ENCODE peak calls at places on chromosomes 5 and 9, in five cellular contexts. R is HCT116, W is HepG2, M is H1, A is SK-N-SH. X is an unnamed sample. For H3K4me1, the result is how much of the 10 kb centered on the place peaks cover.

GRCh38 chr5:96256795-96257470 is 176.1 kb downstream of the PCSK1 start:
- DNase-seq in R (peak), M (no peak), W (no peak), A (peak), X (no peak)

GRCh38 chr9:4929917-4930316 is 55.2 kb upstream of the JAK2 start:
- DNase-seq in M (no peak), W (peak), R (no peak), A (no peak), X (no peak)

GRCh38 chr5:81896764-81897163 is 75.1 kb upstream of the ATG10 start:
- DNase-seq in R (no peak), W (no peak), A (no peak), M (no peak), X (no peak)

GRCh38 chr9:137618105-137619067 is at the start of gene EHMT1:
- DNase-seq in A (peak), R (peak), M (peak), W (peak), X (peak)

GRCh38 chr9:28782630-28783029 is 1209.3 kb upstream of the C9orf72 start:
- DNase-seq in W (peak), M (no peak), A (no peak), R (no peak), X (no peak)

GRCh38 chr9:117156150-117156688 is 258.6 kb downstream of the ASTN2 start:
- DNase-seq in M (no peak), R (no peak), W (no peak), A (no peak), X (no peak)

GRCh38 chr9:89422151-89422918 is 75.6 kb downstream of the SEMA4D start:
- DNase-seq in A (no peak), M (no peak), R (no peak), W (no peak), X (no peak)

GRCh38 chr5:32254987-32255900 is 57.5 kb downstream of the MTMR12 start:
- DNase-seq in M (no peak), W (no peak), R (no peak), A (no peak), X (no peak)

GRCh38 chr5:176996780-176997179 is 9.8 kb downstream of the UIMC1 start:
- DNase-seq in W (no peak), R (no peak), A (no peak), M (no peak), X (no peak)

GRCh38 chr5:1545798-1546355 is 22.1 kb upstream of the LPCAT1 start:
- DNase-seq in R (no peak), A (no peak), M (no peak), W (no peak), X (no peak)

GRCh38 chr9:89223398-89223977 is 44.9 kb upstream of the SHC3 start:
- DNase-seq in M (no peak), R (no peak), A (no peak), W (no peak), X (no peak)

GRCh38 chr5:40405230-40405629 is 274.5 kb upstream of the PTGER4 start:
- DNase-seq in M (no peak), A (no peak), R (no peak), W (no peak), X (no peak)

GRCh38 chr9:23821400-23822181 is 4.4 kb downstream of the ELAVL2 start:
- DNase-seq in R (no peak), M (no peak), W (no peak), A (peak), X (no peak)

GRCh38 chr9:4741365-4742031 is 496 bp upstream of the AK3 start:
- DNase-seq in R (no peak), M (no peak), W (peak), A (no peak), X (no peak)

GRCh38 chr9:113611461-113612215 is 148.1 kb downstream of the RGS3 start:
- DNase-seq in M (no peak), W (no peak), A (no peak), R (no peak), X (no peak)

GRCh38 chr9:75087279-75087823 is 604 bp downstream of the NMRK1 start:
- DNase-seq in M (no peak), W (peak), R (no peak), A (no peak), X (no peak)

GRCh38 chr5:16412556-16412955 is 53.0 kb downstream of the ZNF622 start:
- DNase-seq in A (no peak), R (no peak), W (no peak), M (no peak), X (no peak)

GRCh38 chr5:16741007-16741406 is 124.2 kb upstream of the RETREG1 start:
- DNase-seq in M (no peak), R (no peak), A (peak), W (peak), X (no peak)

GRCh38 chr5:52491071-52491828 is 296.5 kb upstream of the ITGA1 start:
- DNase-seq in R (no peak), W (no peak), A (no peak), M (no peak), X (no peak)

GRCh38 chr9:935348-935965 is 41.0 kb upstream of the DMRT3 start:
- DNase-seq in A (peak), M (no peak), W (no peak), R (no peak), X (no peak)

GRCh38 chr9:128805661-128806060 is 12.6 kb upstream of the ENDOG start:
- DNase-seq in R (no peak), W (no peak), M (no peak), A (no peak), X (no peak)

GRCh38 chr9:89755835-89756234 is 151.0 kb downstream of the GADD45G start:
- DNase-seq in M (no peak), A (no peak), W (no peak), R (no peak), X (no peak)

GRCh38 chr5:74919487-74919886 is 53.3 kb upstream of the FAM169A start:
- DNase-seq in M (no peak), A (peak), R (peak), W (peak), X (peak)

GRCh38 chr9:127803507-127804352 is 1.0 kb downstream of the FPGS start:
- DNase-seq in A (peak), M (no peak), R (no peak), W (no peak), X (no peak)

DNA sequence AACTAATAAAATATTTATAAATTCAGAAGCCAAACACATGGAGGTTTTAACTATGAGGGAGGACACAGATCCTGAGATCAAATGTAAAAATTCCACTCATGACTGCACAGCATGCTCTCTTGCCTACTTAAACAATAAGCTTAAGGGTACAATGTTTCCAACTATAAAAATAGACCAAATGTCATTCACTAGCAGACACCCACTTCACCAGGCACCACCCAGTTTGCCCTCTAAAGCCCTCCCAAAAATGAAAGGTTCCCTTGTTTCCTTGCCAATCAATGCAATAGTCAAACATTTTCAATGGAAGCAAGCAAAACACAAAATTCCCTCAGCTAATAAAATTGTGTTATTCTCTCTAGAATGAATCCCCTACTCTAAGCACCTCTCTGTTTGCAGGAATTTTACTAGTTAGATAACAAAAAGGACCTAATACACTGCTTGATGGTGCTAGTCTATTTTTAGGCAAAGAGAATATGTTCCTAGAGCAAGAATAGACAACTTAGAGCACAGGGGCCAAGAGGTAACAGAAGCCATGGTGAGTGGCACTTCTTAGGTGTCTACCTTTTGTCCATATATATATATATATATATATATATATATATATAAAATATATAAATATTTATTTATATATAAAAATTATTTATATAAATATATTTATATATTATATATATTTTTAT is 135.3 kb downstream of the HOMER1 start:
- DNase-seq in R (no peak), A (no peak), W (no peak), M (no peak), X (no peak)
- TF ChIP-seq YY1 in R (no peak), A (no peak), W (no peak), M (no peak), X (no peak)

GRCh38 chr5:139641116-139642080 is 6.8 kb upstream of the CXXC5 start:
- DNase-seq in A (peak), R (no peak), W (no peak), M (no peak), X (no peak)

GRCh38 chr5:139639619-139640431 is 8.3 kb upstream of the CXXC5 start:
- DNase-seq in A (peak), R (no peak), W (no peak), M (no peak), X (no peak)

GRCh38 chr5:139642213-139642612 is 5.9 kb upstream of the CXXC5 start:
- DNase-seq in R (no peak), M (no peak), A (peak), W (no peak), X (no peak)

GRCh38 chr5:139638736-139639618 is 9.2 kb upstream of the CXXC5 start:
- DNase-seq in R (no peak), W (no peak), M (no peak), A (peak), X (no peak)

DNA sequence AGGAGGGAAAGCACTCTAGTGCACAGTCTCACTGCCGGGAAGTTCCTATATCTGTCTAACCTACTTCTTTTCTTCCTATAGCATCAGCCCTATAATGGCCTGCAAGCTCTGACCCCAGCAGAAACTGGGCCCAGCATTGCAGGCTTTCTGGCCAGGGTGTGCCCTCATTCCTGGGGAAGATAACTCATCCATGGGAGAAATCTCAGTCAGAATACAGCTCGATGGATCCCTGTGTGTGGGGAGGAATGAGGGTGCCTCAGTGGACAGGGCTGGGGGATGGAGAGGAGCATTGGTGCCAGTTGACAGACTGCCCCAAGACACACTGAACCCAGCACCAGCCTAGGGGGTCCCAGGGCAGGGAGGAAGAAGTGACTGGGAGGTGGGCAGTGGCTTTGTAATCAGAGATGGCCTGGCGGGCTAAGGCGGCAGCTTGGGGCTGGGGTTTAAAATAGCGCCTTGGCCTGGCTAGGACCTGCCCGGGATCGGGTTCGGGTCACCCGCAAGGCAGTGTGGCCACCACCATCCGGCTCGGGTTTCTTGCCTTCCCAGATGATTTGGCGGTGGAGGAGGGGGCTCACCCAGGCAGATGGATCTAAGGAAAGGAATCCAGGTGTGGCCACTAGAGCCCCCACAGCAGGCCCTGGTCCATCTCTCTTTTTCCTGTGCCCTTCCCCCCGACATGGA is 7.6 kb upstream of the CXXC5 start:
- DNase-seq in M (no peak), A (peak), R (no peak), W (no peak), X (no peak)
- H3K4me1 ChIP-seq in M (half or more), A (under half), R (half or more), W (half or more), X (under half)

GRCh38 chr5:150057996-150058395 is 28.4 kb downstream of the CSF1R start:
- DNase-seq in W (no peak), R (no peak), A (peak), M (no peak), X (peak)

GRCh38 chr5:150058480-150059126 is 27.8 kb downstream of the CSF1R start:
- DNase-seq in R (no peak), W (no peak), A (peak), M (no peak), X (no peak)

GRCh38 chr5:150061538-150061995 is 24.8 kb downstream of the CSF1R start:
- DNase-seq in M (no peak), A (no peak), W (no peak), R (no peak), X (no peak)

GRCh38 chr5:150060471-150060870 is 25.9 kb downstream of the CSF1R start:
- DNase-seq in A (no peak), R (no peak), W (no peak), M (no peak), X (no peak)

GRCh38 chr5:150059623-150060022 is 26.7 kb downstream of the CSF1R start:
- DNase-seq in W (no peak), A (no peak), M (no peak), R (no peak), X (no peak)
- TF ChIP-seq YY1 in W (no peak), A (no peak), M (no peak), R (no peak), X (no peak)

GRCh38 chr9:129962889-129963703 is 79.9 kb downstream of the FNBP1 start:
- DNase-seq in R (no peak), A (no peak), M (no peak), W (no peak), X (peak)
- H3K4me1 ChIP-seq in R (under half), A (under half), M (under half), W (under half), X (under half)

GRCh38 chr9:134325813-134326753 is at the start of gene RXRA:
- DNase-seq in R (no peak), A (peak), W (peak), M (no peak), X (peak)

GRCh38 chr9:134323741-134324358 is 2.4 kb upstream of the RXRA start:
- DNase-seq in M (no peak), A (no peak), W (peak), R (peak), X (no peak)

GRCh38 chr9:134324359-134325095 is 1.7 kb upstream of the RXRA start:
- DNase-seq in W (no peak), R (no peak), A (no peak), M (no peak), X (no peak)

GRCh38 chr9:134326754-134327526 is 685 bp downstream of the RXRA start:
- DNase-seq in M (no peak), A (peak), R (no peak), W (no peak), X (no peak)

DNA sequence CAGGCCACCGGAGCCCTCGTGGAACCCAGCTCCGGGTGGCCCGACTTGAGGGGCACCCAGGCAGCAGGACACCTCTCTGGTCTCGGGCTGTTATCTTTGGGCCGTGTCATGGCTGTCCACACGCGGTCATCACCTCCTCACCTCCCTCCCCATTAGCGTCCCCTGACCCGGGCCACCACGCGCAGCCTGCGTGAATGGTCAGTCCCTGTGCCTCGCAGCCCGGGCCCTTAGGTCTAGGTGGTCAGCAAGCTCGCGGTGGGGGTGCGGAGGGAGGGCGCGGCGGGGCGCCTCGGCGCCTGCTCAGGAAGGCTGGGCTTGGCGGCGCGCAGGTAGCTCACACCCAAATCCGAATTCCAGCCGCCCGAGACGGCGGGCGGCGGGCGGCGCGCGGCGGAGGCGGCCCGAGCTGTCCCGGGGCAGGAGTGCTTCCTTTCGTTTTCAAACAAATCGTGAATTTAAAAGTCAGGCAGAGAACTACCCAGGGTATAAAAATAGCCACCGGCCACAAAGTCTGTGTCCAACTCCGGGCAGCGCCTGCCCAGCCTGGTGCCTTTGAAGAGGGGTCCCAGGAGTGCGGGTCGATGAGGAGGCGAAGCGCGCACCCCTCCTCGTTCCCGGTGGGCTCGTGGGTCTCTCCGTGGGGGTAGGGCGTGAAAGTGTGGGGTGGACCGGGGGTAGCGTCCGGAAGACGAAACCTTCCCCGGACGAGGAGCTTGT is 1.0 kb upstream of the RXRA start:
- DNase-seq in M (no peak), A (no peak), W (no peak), R (no peak), X (no peak)
- TF ChIP-seq YY1 in M (no peak), A (no peak), W (no peak), R (no peak), X (no peak)

GRCh38 chr9:94168203-94169000 is 84.1 kb downstream of the PTPDC1 start:
- DNase-seq in M (no peak), A (no peak), W (no peak), R (no peak), X (no peak)
- H3K4me1 ChIP-seq in M (under half), A (under half), W (half or more), R (under half), X (under half)